ENCODE peak calls at places on chromosomes 6 and 20, in seven cellular contexts. V, A, S, R, O, Q and B are unnamed samples.

GRCh38 chr6:116218866-116219265 is 35.0 kb downstream of the TSPYL4 start:
- DNase-seq in V (no peak), A (no peak), S (no peak), R (no peak), O (no peak), Q (no peak), B (no peak)

GRCh38 chr6:106037060-106037459 is 49.1 kb upstream of the PRDM1 start:
- DNase-seq in V (peak; percentile 21), A (no peak), S (peak; percentile 5), R (no peak), O (no peak), Q (no peak), B (peak; percentile 37)

GRCh38 chr6:168678588-168678987 is 237.6 kb downstream of the SMOC2 start:
- DNase-seq in V (no peak), A (no peak), S (no peak), R (no peak), O (no peak), Q (no peak), B (no peak)

GRCh38 chr6:4405609-4406212 is 270.3 kb upstream of the ECI2 start:
- DNase-seq in V (no peak), A (no peak), S (no peak), R (no peak), O (no peak), Q (no peak), B (no peak)

GRCh38 chr6:159533016-159533415 is 160.0 kb downstream of the SOD2 start:
- DNase-seq in V (no peak), A (no peak), S (no peak), R (no peak), O (no peak), Q (no peak), B (no peak)

GRCh38 chr6:150667977-150668716 is 68.5 kb downstream of the PLEKHG1 start:
- DNase-seq in V (peak; percentile 1), A (no peak), S (no peak), R (no peak), O (peak; percentile 75), Q (peak; percentile 86), B (peak; percentile 72)

GRCh38 chr6:154921482-154921881 is 73.6 kb upstream of the TIAM2 start:
- DNase-seq in V (no peak), A (no peak), S (no peak), R (no peak), O (no peak), Q (no peak), B (peak; percentile 18)

GRCh38 chr20:31652917-31653385 is 15.2 kb downstream of the COX4I2 start:
- DNase-seq in V (no peak), A (no peak), S (no peak), R (no peak), O (no peak), Q (no peak), B (no peak)

GRCh38 chr20:63835031-63835858 is 4.2 kb upstream of the ZBTB46 start:
- DNase-seq in V (peak; percentile 79), A (no peak), S (peak; percentile 100), R (peak; percentile 47), O (peak; percentile 84), Q (peak; percentile 98), B (peak; percentile 32)

GRCh38 chr20:38137441-38138037 is 27.5 kb downstream of the TGM2 start:
- DNase-seq in V (no peak), A (no peak), S (no peak), R (no peak), O (no peak), Q (no peak), B (no peak)

GRCh38 chr20:57389695-57390603 is 1.2 kb upstream of the RBM38 start:
- DNase-seq in V (no peak), A (no peak), S (no peak), R (no peak), O (no peak), Q (no peak), B (no peak)

GRCh38 chr6:48474136-48474535 is 363.1 kb upstream of the PTCHD4 start:
- DNase-seq in V (no peak), A (no peak), S (no peak), R (no peak), O (no peak), Q (no peak), B (peak; percentile 51)

GRCh38 chr6:137878070-137878809 is 11.2 kb downstream of the TNFAIP3 start:
- DNase-seq in V (no peak), A (no peak), S (no peak), R (no peak), O (no peak), Q (no peak), B (no peak)

GRCh38 chr20:61588356-61589054 is 336.4 kb downstream of the CDH4 start:
- DNase-seq in V (no peak), A (no peak), S (peak; percentile 22), R (no peak), O (no peak), Q (no peak), B (peak; percentile 3)

GRCh38 chr6:55925292-55925691 is 49.9 kb upstream of the BMP5 start:
- DNase-seq in V (peak; percentile 67), A (no peak), S (peak; percentile 23), R (no peak), O (peak; percentile 60), Q (no peak), B (peak; percentile 90)

GRCh38 chr6:161117942-161118341 is 126.4 kb downstream of the MAP3K4 start:
- DNase-seq in V (no peak), A (no peak), S (no peak), R (no peak), O (no peak), Q (no peak), B (no peak)

GRCh38 chr20:41387433-41387832 is 20.8 kb upstream of the EMILIN3 start:
- DNase-seq in V (no peak), A (no peak), S (no peak), R (no peak), O (no peak), Q (no peak), B (no peak)

GRCh38 chr20:63189846-63190559 is 25.9 kb downstream of the YTHDF1 start:
- DNase-seq in V (no peak), A (no peak), S (no peak), R (no peak), O (no peak), Q (no peak), B (no peak)

GRCh38 chr6:20403766-20404640 is 2.3 kb downstream of the E2F3 start:
- DNase-seq in V (peak; percentile 43), A (peak; percentile 39), S (peak; percentile 22), R (no peak), O (no peak), Q (peak; percentile 39), B (peak; percentile 50)

GRCh38 chr6:39892490-39893129 is 41.7 kb downstream of the MOCS1 start:
- DNase-seq in V (peak; percentile 13), A (no peak), S (peak; percentile 63), R (peak; percentile 16), O (no peak), Q (peak; percentile 72), B (no peak)

GRCh38 chr6:117304446-117304845 is 39.1 kb downstream of the VGLL2 start:
- DNase-seq in V (no peak), A (no peak), S (no peak), R (no peak), O (no peak), Q (no peak), B (no peak)

GRCh38 chr20:63116412-63117106 is 99.4 kb downstream of the YTHDF1 start:
- DNase-seq in V (no peak), A (no peak), S (no peak), R (no peak), O (no peak), Q (no peak), B (no peak)

GRCh38 chr20:57612436-57612835 is 7.8 kb downstream of the ZBP1 start:
- DNase-seq in V (no peak), A (no peak), S (no peak), R (no peak), O (no peak), Q (no peak), B (no peak)

GRCh38 chr20:5719861-5720401 is 30.3 kb upstream of the SHLD1 start:
- DNase-seq in V (no peak), A (no peak), S (no peak), R (no peak), O (peak; percentile 22), Q (no peak), B (peak; percentile 7)

GRCh38 chr6:163717106-163717764 is 302.7 kb downstream of the QKI start:
- DNase-seq in V (no peak), A (no peak), S (no peak), R (no peak), O (no peak), Q (no peak), B (no peak)

GRCh38 chr6:26323525-26324294 is 41.3 kb upstream of the BTN3A2 start:
- DNase-seq in V (no peak), A (no peak), S (no peak), R (no peak), O (no peak), Q (no peak), B (no peak)

GRCh38 chr20:39623584-39624234 is 661.6 kb downstream of the DHX35 start:
- DNase-seq in V (no peak), A (no peak), S (no peak), R (no peak), O (peak; percentile 33), Q (no peak), B (peak; percentile 47)

GRCh38 chr6:18632670-18633410 is 245.7 kb downstream of the RNF144B start:
- DNase-seq in V (no peak), A (no peak), S (no peak), R (no peak), O (no peak), Q (no peak), B (no peak)

GRCh38 chr6:169165031-169165430 is 88.6 kb downstream of the THBS2 start:
- DNase-seq in V (no peak), A (no peak), S (no peak), R (no peak), O (no peak), Q (no peak), B (no peak)